ENCODE peak calls at places on chromosomes 7 and 10, in seven cellular contexts. V is KBM-7; C is tibial artery; J is activated T-helper 1 cell treated with anti-CD3 and anti-CD28 coated beads, Interleukin-12 subunit alpha, Interleukin-12 subunit beta, Interleukin-2, Interleukin-4 antibody, amounts not matched to agents 30 ng/mL and 10 ng/mL and 1 ng/mL, durations not matched to agents 14 hours and 24 hours and 36 hours; K is NCI-H748 treated with DMSO at 0.1 percent for 48 hours; Y is trophoblast cell; U is stimulated activated CD4-positive, alpha-beta T cell treated with anti-CD3 and anti-CD28 coated beads, Interleukin-2, amount 100 ng/mL, for 48 hours. P is an unnamed sample.

GRCh38 chr7:90771281-90771680 is 175.2 kb downstream of the CDK14 start:
- DNase-seq in J (no peak), U (no peak), C (no peak), K (no peak), Y (no peak), V (no peak), P (no peak)

GRCh38 chr10:77165445-77166316 is 471.9 kb downstream of the KCNMA1 start:
- DNase-seq in U (peak; percentile 12), C (no peak), J (peak; percentile 16), K (peak; percentile 63), Y (peak; percentile 80), V (peak; percentile 72), P (peak; percentile 80)

GRCh38 chr10:69828115-69828870 is 26.6 kb downstream of the COL13A1 start:
- DNase-seq in V (no peak), Y (no peak), U (no peak), K (no peak), J (no peak), C (no peak), P (no peak)

GRCh38 chr10:42149027-42149700 is 489.2 kb downstream of the ZNF33B start:
- DNase-seq in Y (no peak), U (no peak), V (no peak), C (no peak), J (no peak), K (no peak), P (no peak)

GRCh38 chr10:124231188-124232135 is 138.1 kb upstream of the CHST15 start:
- DNase-seq in K (no peak), V (no peak), Y (no peak), U (peak; percentile 34), J (peak; percentile 52), C (no peak), P (no peak)

GRCh38 chr7:585229-585711 is 65.6 kb upstream of the PDGFA start:
- DNase-seq in U (peak; percentile 43), K (no peak), J (peak; percentile 65), V (no peak), Y (no peak), C (no peak), P (no peak)

GRCh38 chr10:63365976-63366765 is 99.6 kb downstream of the JMJD1C start:
- DNase-seq in V (no peak), K (no peak), J (no peak), C (no peak), U (no peak), Y (no peak), P (peak; percentile 23)

GRCh38 chr7:155383756-155384491 is 74.0 kb upstream of the EN2 start:
- DNase-seq in U (no peak), C (no peak), K (no peak), J (no peak), Y (no peak), V (no peak), P (no peak)

GRCh38 chr10:74542077-74542476 is 284.3 kb upstream of the KAT6B start:
- DNase-seq in C (peak; percentile 66), U (no peak), V (no peak), K (no peak), Y (peak; percentile 93), J (no peak), P (peak; percentile 33)

GRCh38 chr7:151076863-151077704 is 3.5 kb downstream of the FASTK start:
- DNase-seq in Y (peak; percentile 81), V (peak; percentile 31), K (no peak), C (no peak), J (no peak), U (no peak), P (peak; percentile 53)

GRCh38 chr10:34351161-34351560 is 463.9 kb downstream of the PARD3 start:
- DNase-seq in V (no peak), U (no peak), J (no peak), K (no peak), Y (no peak), C (no peak), P (no peak)

GRCh38 chr7:97845622-97846203 is 26.5 kb downstream of the ASNS start:
- DNase-seq in V (peak; percentile 51), J (no peak), C (no peak), K (peak; percentile 26), U (no peak), Y (peak; percentile 60), P (peak; percentile 22)

GRCh38 chr10:80506189-80506575 is 31.5 kb upstream of the SH2D4B start:
- DNase-seq in V (no peak), U (no peak), Y (peak; percentile 95), J (no peak), C (no peak), K (no peak), P (peak; percentile 97)

GRCh38 chr10:78171633-78172032 is 138.0 kb downstream of the RPS24 start:
- DNase-seq in K (no peak), C (no peak), J (no peak), Y (no peak), U (no peak), V (no peak), P (peak; percentile 74)

GRCh38 chr10:24723788-24724380 is at the start of gene ARHGAP21:
- DNase-seq in J (peak; percentile 47), C (peak; percentile 76), K (peak; percentile 52), U (peak; percentile 23), Y (peak; percentile 81), V (peak; percentile 60), P (peak; percentile 82)

GRCh38 chr10:11538834-11539190 is 72.6 kb downstream of the USP6NL start:
- DNase-seq in U (no peak), C (no peak), V (no peak), Y (no peak), K (no peak), J (no peak), P (no peak)

GRCh38 chr10:110103921-110104461 is 96.2 kb downstream of the ADD3 start:
- DNase-seq in U (no peak), V (no peak), J (no peak), K (no peak), C (no peak), Y (no peak), P (no peak)

GRCh38 chr7:151011097-151011409 is 13.2 kb downstream of the ATG9B start:
- DNase-seq in C (no peak), Y (no peak), U (no peak), V (no peak), K (no peak), J (no peak), P (no peak)